ENCODE peak calls at places on chromosomes 3 and 15, in nine cellular contexts. B is spleen, K is PC-9, Q is heart right ventricle, E is SK-N-SH, I is sigmoid colon, L is HFF-Myc, D is neural progenitor cell, Z is epithelial cell of esophagus. P is an unnamed sample.

GRCh38 chr3:143442761-143443477 is 323.3 kb downstream of the CHST2 start:
- DNase-seq in B (no peak), K (no peak), Q (no peak), E (no peak), I (no peak), L (no peak), D (no peak), Z (no peak), P (no peak)

GRCh38 chr3:60742606-60743145 is 508.6 kb downstream of the FHIT start:
- DNase-seq in B (no peak), K (peak; percentile 56), Q (no peak), E (no peak), I (no peak), L (peak; percentile 21), D (peak; percentile 75), Z (peak; percentile 13), P (no peak)

GRCh38 chr3:30598663-30599545 is 7.5 kb upstream of the TGFBR2 start:
- DNase-seq in B (no peak), K (no peak), Q (no peak), E (no peak), I (no peak), L (no peak), D (no peak), Z (no peak), P (no peak)

GRCh38 chr3:55823001-55823400 is 335.9 kb upstream of the WNT5A start:
- DNase-seq in B (no peak), K (no peak), Q (no peak), E (no peak), I (no peak), L (no peak), D (no peak), Z (no peak), P (no peak)

GRCh38 chr15:101255615-101256350 is 3.9 kb upstream of the CHSY1 start:
- DNase-seq in B (no peak), K (no peak), Q (no peak), E (no peak), I (no peak), L (no peak), D (peak; percentile 64), Z (peak; percentile 38), P (no peak)

GRCh38 chr3:10563396-10563795 is 58.0 kb upstream of the ATP2B2 start:
- DNase-seq in B (no peak), K (no peak), Q (no peak), E (no peak), I (peak; percentile 28), L (no peak), D (no peak), Z (no peak), P (no peak)

GRCh38 chr3:57518276-57518914 is 25.7 kb downstream of the DNAH12 start:
- DNase-seq in B (no peak), K (peak; percentile 69), Q (no peak), E (no peak), I (no peak), L (no peak), D (no peak), Z (no peak), P (no peak)

GRCh38 chr3:173920386-173920785 is 522.8 kb downstream of the NLGN1 start:
- DNase-seq in B (no peak), K (no peak), Q (no peak), E (no peak), I (no peak), L (peak; percentile 5), D (no peak), Z (peak; percentile 46), P (no peak)

GRCh38 chr3:188453431-188454384 is 299.8 kb downstream of the LPP start:
- DNase-seq in B (no peak), K (no peak), Q (no peak), E (no peak), I (no peak), L (no peak), D (no peak), Z (no peak), P (no peak)

DNA sequence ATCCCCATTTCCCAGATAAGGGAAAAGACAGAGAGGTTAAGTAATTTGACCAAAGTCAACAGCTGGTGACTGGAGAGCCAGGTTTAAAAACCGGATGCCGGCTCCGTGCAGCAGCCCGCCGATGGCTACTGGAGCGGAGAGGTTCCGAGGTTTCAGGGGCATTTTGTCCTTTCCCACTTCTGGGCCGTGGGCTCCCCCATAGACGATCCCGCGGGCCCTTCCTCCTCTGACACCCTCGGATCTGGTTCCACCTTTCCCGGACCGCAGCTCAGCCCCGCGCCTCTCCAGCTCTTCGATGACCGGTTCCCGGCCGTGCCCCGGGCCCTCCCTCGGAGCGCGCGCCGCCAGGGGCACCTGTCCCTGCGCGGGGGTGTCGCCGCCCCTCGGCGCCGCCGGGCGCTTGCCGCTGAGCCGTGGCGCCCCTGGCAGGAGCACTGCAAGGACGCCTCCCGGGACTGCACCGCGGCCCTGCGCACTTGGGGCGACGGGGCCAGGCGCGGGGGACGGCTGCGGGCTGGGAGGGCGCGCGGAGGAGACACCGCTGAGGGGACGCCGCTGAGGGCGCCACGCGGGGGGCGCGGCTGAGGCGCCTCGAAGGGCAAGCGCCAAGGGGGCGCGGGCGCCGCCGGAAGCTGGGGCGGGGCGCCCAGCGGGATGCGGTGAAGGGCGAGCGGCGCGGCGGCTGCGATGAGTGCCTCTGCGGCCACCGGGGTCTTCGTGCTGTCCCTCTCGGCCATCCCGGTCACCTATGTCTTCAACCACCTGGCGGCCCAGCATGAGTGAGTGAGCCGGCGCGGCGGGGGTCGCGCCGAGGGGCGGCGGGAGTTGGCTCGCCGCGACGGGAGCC is at the start of gene TM6SF1:
- DNase-seq in B (peak; percentile 87), K (no peak), Q (peak; percentile 41), E (peak; percentile 80), I (no peak), L (no peak), D (peak; percentile 46), Z (no peak), P (peak; percentile 10)
- H3K4me3 ChIP-seq in B (peak within 1 kb of the TSS; percentile 48), K (no peak within 1 kb of the TSS), Q (peak within 1 kb of the TSS; percentile 64), E (peak within 1 kb of the TSS; percentile 53), I (peak within 1 kb of the TSS; percentile 59), L (peak within 1 kb of the TSS; percentile 38), D (peak within 1 kb of the TSS; percentile 62), Z (peak within 1 kb of the TSS; percentile 29), P (no peak within 1 kb of the TSS)

DNA sequence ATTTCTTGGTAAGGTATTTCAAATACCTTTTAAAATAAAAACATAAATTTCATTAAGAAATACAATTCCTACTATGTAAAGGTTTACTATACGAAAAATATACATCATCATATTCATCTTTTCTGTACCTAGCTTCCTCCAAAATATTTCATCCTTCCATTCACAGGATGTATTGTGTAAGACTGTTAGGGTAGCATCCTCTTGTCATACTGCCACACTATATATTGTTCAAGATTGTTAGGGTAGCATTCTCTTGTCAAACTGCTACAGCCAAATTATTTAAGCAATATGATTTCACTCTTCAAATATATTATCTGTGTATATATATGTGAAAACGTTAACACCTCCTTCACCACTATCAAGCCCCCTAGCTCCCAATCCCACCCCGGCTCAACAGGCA is 3.5 kb downstream of the RPL22L1 start:
- DNase-seq in B (no peak), K (no peak), Q (no peak), E (no peak), I (no peak), L (no peak), D (no peak), Z (no peak), P (no peak)
- H3K4me3 ChIP-seq in B (no peak overlapping the region), K (no peak overlapping the region), Q (no peak overlapping the region), E (no peak overlapping the region), I (no peak overlapping the region), L (peak overlapping the region; percentile 97), D (no peak overlapping the region), Z (no peak overlapping the region), P (no peak overlapping the region)

DNA sequence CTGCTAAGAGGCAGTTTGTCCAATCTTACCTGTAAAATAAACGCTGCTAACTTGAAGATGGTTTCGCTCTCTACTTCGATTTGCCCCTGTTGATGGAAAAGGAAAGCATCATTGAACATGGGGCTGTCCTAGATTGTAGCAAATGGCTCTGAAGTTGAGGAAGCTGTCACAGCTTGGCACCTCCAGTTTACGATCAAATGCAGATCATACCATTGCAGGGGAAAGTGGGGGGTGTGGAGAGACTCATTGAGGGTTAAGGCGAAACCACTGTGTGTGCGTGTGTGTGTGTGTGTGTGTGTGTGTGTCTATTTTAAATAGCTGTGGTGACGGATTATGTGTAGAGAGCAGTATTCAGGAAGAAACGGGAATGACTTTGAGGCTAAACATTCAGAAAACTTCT is 127.6 kb upstream of the LMOD3 start:
- DNase-seq in B (no peak), K (no peak), Q (no peak), E (no peak), I (no peak), L (no peak), D (peak; percentile 74), Z (no peak), P (peak; percentile 95)
- H3K4me3 ChIP-seq in B (no peak overlapping the region), K (no peak overlapping the region), Q (peak overlapping the region; percentile 21), E (no peak overlapping the region), I (peak overlapping the region; percentile 30), L (no peak overlapping the region), D (no peak overlapping the region), Z (no peak overlapping the region), P (peak overlapping the region; percentile 75)

GRCh38 chr3:181707980-181708379 is 3.7 kb upstream of the SOX2 start:
- DNase-seq in B (no peak), K (no peak), Q (no peak), E (no peak), I (no peak), L (no peak), D (peak; percentile 91), Z (no peak), P (no peak)

GRCh38 chr3:181711325-181712135 is at the start of gene SOX2:
- DNase-seq in B (peak; percentile 81), K (peak; percentile 71), Q (peak; percentile 39), E (peak; percentile 98), I (peak; percentile 79), L (no peak), D (peak; percentile 98), Z (peak; percentile 92), P (no peak)

GRCh38 chr3:181712190-181712504 is 422 bp downstream of the SOX2 start:
- DNase-seq in B (no peak), K (no peak), Q (no peak), E (peak; percentile 71), I (no peak), L (no peak), D (peak; percentile 77), Z (no peak), P (no peak)

GRCh38 chr3:181710581-181711255 is 1.0 kb upstream of the SOX2 start:
- DNase-seq in B (no peak), K (no peak), Q (no peak), E (no peak), I (no peak), L (no peak), D (peak; percentile 97), Z (no peak), P (no peak)

GRCh38 chr3:181709537-181710279 is 2.0 kb upstream of the SOX2 start:
- DNase-seq in B (peak; percentile 86), K (peak; percentile 86), Q (peak; percentile 66), E (peak; percentile 72), I (peak; percentile 78), L (peak; percentile 2), D (peak; percentile 91), Z (peak; percentile 79), P (peak; percentile 36)
- H3K4me3 ChIP-seq in B (no peak overlapping the region), K (peak overlapping the region; percentile 51), Q (no peak overlapping the region), E (no peak overlapping the region), I (no peak overlapping the region), L (no peak overlapping the region), D (peak overlapping the region; percentile 98), Z (no peak overlapping the region), P (peak overlapping the region; percentile 10)

GRCh38 chr15:48643236-48643635 is 2.3 kb downstream of the FBN1 start:
- DNase-seq in B (no peak), K (no peak), Q (no peak), E (no peak), I (no peak), L (no peak), D (no peak), Z (peak; percentile 45), P (no peak)
- H3K4me3 ChIP-seq in B (peak overlapping the region; percentile 77), K (no peak overlapping the region), Q (peak overlapping the region; percentile 96), E (peak overlapping the region; percentile 96), I (peak overlapping the region; percentile 72), L (peak overlapping the region; percentile 85), D (peak overlapping the region; percentile 63), Z (no peak overlapping the region), P (no peak overlapping the region)

GRCh38 chr3:49712166-49712565 is 7.3 kb downstream of the AMIGO3 start:
- DNase-seq in B (no peak), K (no peak), Q (no peak), E (no peak), I (peak; percentile 52), L (no peak), D (no peak), Z (no peak), P (no peak)
- H3K4me3 ChIP-seq in B (no peak overlapping the region), K (no peak overlapping the region), Q (no peak overlapping the region), E (no peak overlapping the region), I (no peak overlapping the region), L (no peak overlapping the region), D (no peak overlapping the region), Z (no peak overlapping the region), P (no peak overlapping the region)